ENCODE peak calls at places on chromosomes 2 and 18, in four cellular contexts. T is HepG2, G is K562, B is HEK293T. Z is an unnamed sample.

GRCh38 chr18:50977037-50977760 is 9.4 kb downstream of the ELAC1 start:
- DNase-seq in T (no peak), G (no peak), B (no peak), Z (no peak)

GRCh38 chr2:68741805-68742306 is 7.2 kb downstream of the ARHGAP25 start:
- DNase-seq in T (no peak), G (no peak), B (no peak), Z (no peak)

GRCh38 chr2:64888591-64889309 is 100.4 kb upstream of the SLC1A4 start:
- DNase-seq in T (peak), G (no peak), B (no peak), Z (peak)

GRCh38 chr2:212538156-212539144 is at the start of gene ERBB4:
- DNase-seq in T (no peak), G (no peak), B (peak), Z (peak)

GRCh38 chr2:166314022-166314759 is 61.6 kb downstream of the SCN9A start:
- DNase-seq in T (peak), G (no peak), B (no peak), Z (no peak)

GRCh38 chr2:177164584-177165052 is 48.0 kb upstream of the HNRNPA3 start:
- DNase-seq in T (peak), G (peak), B (peak), Z (peak)

GRCh38 chr2:58135861-58136260 is 89.3 kb downstream of the VRK2 start:
- DNase-seq in T (no peak), G (no peak), B (no peak), Z (no peak)

GRCh38 chr2:103527278-103527677 is 765.4 kb downstream of the TMEM182 start:
- DNase-seq in T (no peak), G (no peak), B (no peak), Z (no peak)

GRCh38 chr2:73290049-73290839 is 3.1 kb downstream of the EGR4 start:
- DNase-seq in T (peak), G (no peak), B (peak), Z (peak)

GRCh38 chr2:219470429-219470828 is 28.3 kb upstream of the GMPPA start:
- DNase-seq in T (no peak), G (no peak), B (no peak), Z (no peak)

GRCh38 chr18:57697434-57697833 is 75.8 kb upstream of the NARS1 start:
- DNase-seq in T (no peak), G (no peak), B (no peak), Z (no peak)

GRCh38 chr2:185628985-185629384 is 109.6 kb upstream of the FSIP2 start:
- DNase-seq in T (peak), G (no peak), B (no peak), Z (peak)

GRCh38 chr2:38655441-38655840 is 10.5 kb upstream of the GALM start:
- DNase-seq in T (no peak), G (no peak), B (no peak), Z (no peak)

GRCh38 chr2:241215421-241215820 is 26.9 kb downstream of the ANO7 start:
- DNase-seq in T (no peak), G (no peak), B (no peak), Z (no peak)

GRCh38 chr2:76073992-76074604 is 363.4 kb upstream of the GCFC2 start:
- DNase-seq in T (no peak), G (no peak), B (no peak), Z (no peak)

GRCh38 chr18:76721207-76721996 is 101.0 kb upstream of the ZNF236 start:
- DNase-seq in T (no peak), G (no peak), B (no peak), Z (no peak)

GRCh38 chr2:175709248-175709647 is 292.8 kb downstream of the LNPK start:
- DNase-seq in T (no peak), G (no peak), B (no peak), Z (no peak)

GRCh38 chr2:118807668-118808428 is 39.6 kb downstream of the EN1 start:
- DNase-seq in T (no peak), G (no peak), B (no peak), Z (peak)

GRCh38 chr2:171244466-171244969 is 83.8 kb upstream of the TLK1 start:
- DNase-seq in T (no peak), G (no peak), B (no peak), Z (no peak)

GRCh38 chr18:49491857-49492693 is 5.0 kb upstream of the C18orf32 start:
- DNase-seq in T (peak), G (peak), B (peak), Z (peak)
- TF ChIP-seq ELF4 in T (peak), G (no peak), B (peak), Z (no peak)

GRCh38 chr2:2880938-2881337 is 496.7 kb downstream of the EIPR1 start:
- DNase-seq in T (no peak), G (no peak), B (no peak), Z (no peak)

GRCh38 chr2:2881507-2881906 is 496.1 kb downstream of the EIPR1 start:
- DNase-seq in T (no peak), G (no peak), B (no peak), Z (no peak)

GRCh38 chr2:2879071-2879470 is 498.5 kb downstream of the EIPR1 start:
- DNase-seq in T (no peak), G (no peak), B (no peak), Z (no peak)

GRCh38 chr2:2877427-2877826 is 500.2 kb downstream of the EIPR1 start:
- DNase-seq in T (no peak), G (no peak), B (no peak), Z (no peak)

GRCh38 chr2:2879776-2880175 is 497.8 kb downstream of the EIPR1 start:
- DNase-seq in T (no peak), G (no peak), B (no peak), Z (no peak)
- TF ChIP-seq ELF4 in T (no peak), G (no peak), B (no peak), Z (no peak)

DNA sequence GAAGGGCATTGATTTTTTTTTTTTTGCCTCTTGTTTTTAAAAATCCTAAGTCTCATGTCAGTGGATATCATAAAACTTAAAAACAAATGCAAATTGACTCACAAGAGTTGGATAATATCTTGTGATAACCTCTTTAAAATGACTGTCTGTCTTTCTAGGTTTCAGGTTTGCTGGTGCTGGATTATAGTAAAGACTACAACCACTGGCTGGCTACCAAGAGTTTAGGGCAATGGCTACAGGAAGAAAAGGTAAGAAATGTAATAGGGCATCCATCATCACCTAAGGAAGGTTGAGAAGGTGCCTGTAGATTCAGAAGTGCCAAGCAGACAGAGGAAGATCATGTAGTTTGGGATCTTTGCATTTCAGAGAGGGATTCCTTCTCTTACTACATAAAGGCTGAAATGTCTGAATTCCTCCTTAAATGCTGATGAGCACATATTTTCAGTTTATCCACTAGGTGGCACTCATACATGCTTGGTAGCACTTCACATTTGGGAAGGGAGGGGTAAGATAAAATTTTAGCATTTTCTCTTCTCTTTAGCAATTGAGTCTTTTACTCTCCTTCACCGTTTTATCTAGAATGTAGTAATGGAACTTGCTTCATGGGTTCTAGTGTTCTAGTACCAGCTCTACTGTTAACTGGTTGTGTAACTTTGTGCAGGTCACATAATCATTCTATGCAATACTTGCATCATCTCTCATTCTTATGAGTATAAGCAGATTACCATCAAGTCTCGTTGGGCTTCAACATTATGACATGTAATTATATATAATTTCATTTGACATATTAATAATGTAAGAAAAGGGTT is 21.1 kb downstream of the CPS1 start:
- DNase-seq in T (peak), G (peak), B (peak), Z (no peak)
- TF ChIP-seq ELF4 in T (no peak), G (no peak), B (no peak), Z (no peak)

GRCh38 chr2:187842315-187842714 is 288.1 kb upstream of the TFPI start:
- DNase-seq in T (no peak), G (no peak), B (no peak), Z (no peak)

GRCh38 chr2:187847245-187848208 is 293.3 kb upstream of the TFPI start:
- DNase-seq in T (no peak), G (no peak), B (no peak), Z (no peak)

DNA sequence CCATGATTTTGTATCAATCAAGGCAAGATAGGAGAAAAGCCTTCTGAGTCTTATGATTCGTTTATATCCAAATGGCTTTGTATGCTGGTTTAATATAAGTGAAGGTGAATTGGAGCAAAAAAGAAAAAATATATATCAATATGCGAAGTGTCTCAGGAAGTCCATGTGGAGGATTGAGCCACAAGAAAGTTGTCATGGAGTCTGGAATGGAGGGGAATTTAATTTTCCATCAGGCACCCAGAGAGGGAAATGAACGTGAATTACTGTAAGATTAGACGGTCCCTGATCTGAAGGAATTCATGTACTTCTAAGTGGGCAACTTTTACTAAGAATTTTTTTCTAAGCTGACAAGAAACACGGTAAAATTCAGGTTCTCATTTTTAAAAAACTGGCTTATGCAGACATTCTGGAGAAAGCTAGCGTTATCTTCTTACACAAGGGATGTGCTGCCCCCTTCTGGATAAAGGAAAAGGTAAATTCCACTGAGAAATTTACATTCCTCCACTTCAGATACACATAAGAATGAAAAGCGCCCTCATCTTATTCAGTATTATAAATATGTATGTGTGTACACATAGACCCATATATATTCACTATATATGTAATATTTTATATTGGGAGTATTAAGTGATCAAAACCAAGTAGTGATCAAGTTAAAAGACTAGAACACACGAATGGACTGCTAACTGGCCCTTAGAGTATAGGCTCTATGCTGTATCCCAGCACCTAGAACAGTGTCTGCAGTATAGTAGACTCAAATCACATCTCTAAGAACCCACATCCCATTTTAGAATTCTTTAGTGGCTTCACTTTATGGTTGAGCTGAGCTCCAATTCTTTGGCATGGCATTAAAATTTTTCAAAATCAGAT is 289.0 kb upstream of the TFPI start:
- DNase-seq in T (peak), G (peak), B (peak), Z (no peak)
- TF ChIP-seq ELF4 in T (no peak), G (no peak), B (no peak), Z (no peak)

GRCh38 chr2:98355881-98356280 is 9.6 kb downstream of the CNGA3 start:
- DNase-seq in T (no peak), G (no peak), B (no peak), Z (no peak)

GRCh38 chr2:98347298-98348065 is 1.2 kb downstream of the CNGA3 start:
- DNase-seq in T (no peak), G (no peak), B (no peak), Z (peak)

GRCh38 chr2:98346259-98347236 is at the start of gene CNGA3:
- DNase-seq in T (no peak), G (peak), B (peak), Z (peak)

GRCh38 chr2:98348066-98348561 is 1.9 kb downstream of the CNGA3 start:
- DNase-seq in T (no peak), G (no peak), B (no peak), Z (peak)

DNA sequence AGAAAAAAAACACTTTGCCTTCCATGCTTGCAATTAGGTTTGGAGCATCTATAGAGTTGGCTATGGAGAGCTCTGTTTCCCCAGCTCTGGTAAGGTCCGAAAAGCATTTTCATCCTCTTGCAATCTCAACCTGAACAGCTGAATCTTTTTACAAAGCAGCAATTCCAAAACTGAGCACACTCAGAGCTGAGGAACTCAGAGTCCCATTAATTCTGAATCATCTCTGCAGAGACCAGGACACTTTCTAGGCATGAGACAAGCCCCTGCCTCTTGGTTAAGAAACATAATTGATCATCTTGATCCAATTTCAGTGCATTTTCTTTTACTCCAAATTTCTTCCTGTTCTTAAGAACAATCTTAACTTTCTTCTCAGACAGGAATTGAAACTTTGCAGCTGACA is 4.2 kb downstream of the CNGA3 start:
- DNase-seq in T (no peak), G (no peak), B (no peak), Z (no peak)
- TF ChIP-seq ELF4 in T (no peak), G (no peak), B (no peak), Z (no peak)

GRCh38 chr18:6010284-6010683 is 115.0 kb upstream of the TMEM200C start:
- DNase-seq in T (no peak), G (no peak), B (no peak), Z (no peak)

GRCh38 chr18:6017160-6017559 is 121.8 kb upstream of the TMEM200C start:
- DNase-seq in T (no peak), G (no peak), B (no peak), Z (no peak)

GRCh38 chr18:6009751-6010150 is 114.4 kb upstream of the TMEM200C start:
- DNase-seq in T (no peak), G (no peak), B (no peak), Z (no peak)

GRCh38 chr18:6015364-6015763 is 120.0 kb upstream of the TMEM200C start:
- DNase-seq in T (peak), G (no peak), B (no peak), Z (no peak)

DNA sequence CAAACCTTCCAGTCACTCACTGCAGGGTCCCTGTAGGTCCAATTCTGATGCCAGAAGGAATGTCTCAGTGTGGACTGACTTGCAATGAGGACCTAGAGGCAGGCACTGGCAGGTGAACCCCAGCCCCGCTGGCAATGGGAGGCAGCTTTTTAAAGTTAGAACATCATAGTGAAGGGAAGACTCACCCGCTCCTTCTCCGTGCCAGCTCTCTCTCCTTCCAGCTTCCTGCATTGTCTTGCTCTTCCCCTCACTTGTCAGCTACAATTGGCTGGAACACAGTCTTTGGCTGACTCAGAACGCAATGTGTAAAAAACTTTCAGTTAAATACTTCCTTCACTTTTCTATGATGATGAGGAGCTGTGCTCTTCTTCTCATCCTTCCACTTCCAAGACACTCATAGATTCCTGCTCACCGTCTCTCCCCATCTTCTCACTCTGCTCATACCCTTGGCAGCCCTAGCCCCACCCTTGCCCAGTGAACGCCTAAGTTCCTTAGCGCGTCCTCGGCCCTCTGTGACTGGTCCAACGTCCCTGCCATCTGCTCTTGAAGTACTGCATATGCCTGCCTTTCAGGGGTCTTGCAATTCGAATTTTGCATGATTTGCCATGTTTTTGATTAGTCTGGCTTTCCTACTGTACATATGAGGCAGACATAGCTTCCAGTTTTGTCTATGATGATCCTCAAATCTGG is 117.9 kb upstream of the TMEM200C start:
- DNase-seq in T (no peak), G (no peak), B (no peak), Z (no peak)
- TF ChIP-seq ELF4 in T (no peak), G (no peak), B (no peak), Z (no peak)